ENCODE peak calls at places on chromosomes 13 and 19, in four cellular contexts. One of them, this sample, is unnamed.

GRCh38 chr13:41644742-41645141 is 187.4 kb downstream of the RGCC start:
- DNase-seq in neuronal stem cell: no peak
- DNase-seq in A549: no peak
- DNase-seq in neural progenitor cell: no peak
- DNase-seq in this sample: no peak

GRCh38 chr19:54644056-54644455 is 13.8 kb downstream of the LILRB1 start:
- DNase-seq in neuronal stem cell: no peak
- DNase-seq in A549: no peak
- DNase-seq in neural progenitor cell: no peak
- DNase-seq in this sample: no peak

GRCh38 chr19:19446655-19447437 is 41.4 kb downstream of the GATAD2A start:
- DNase-seq in neuronal stem cell: no peak
- DNase-seq in A549: no peak
- DNase-seq in neural progenitor cell: no peak
- DNase-seq in this sample: no peak

GRCh38 chr13:90416519-90416918 is 931.0 kb upstream of the MIR17HG start:
- DNase-seq in neuronal stem cell: peak; percentile 9
- DNase-seq in A549: no peak
- DNase-seq in neural progenitor cell: no peak
- DNase-seq in this sample: no peak

GRCh38 chr19:11377237-11377636 is 2.8 kb downstream of the SWSAP1 start:
- DNase-seq in neuronal stem cell: no peak
- DNase-seq in A549: peak; percentile 46
- DNase-seq in neural progenitor cell: no peak
- DNase-seq in this sample: no peak

GRCh38 chr19:54158812-54159351 is 639 bp downstream of the LENG1 start:
- DNase-seq in neuronal stem cell: no peak
- DNase-seq in A549: peak; percentile 28
- DNase-seq in neural progenitor cell: peak; percentile 27
- DNase-seq in this sample: no peak

GRCh38 chr19:47158879-47159509 is 28.4 kb downstream of the SAE1 start:
- DNase-seq in neuronal stem cell: no peak
- DNase-seq in A549: no peak
- DNase-seq in neural progenitor cell: no peak
- DNase-seq in this sample: no peak

GRCh38 chr19:48874309-48875135 is 2.3 kb downstream of the PPP1R15A start:
- DNase-seq in neuronal stem cell: no peak
- DNase-seq in A549: peak; percentile 52
- DNase-seq in neural progenitor cell: peak; percentile 1
- DNase-seq in this sample: no peak

GRCh38 chr13:32048816-32049215 is 17.2 kb downstream of the FRY start:
- DNase-seq in neuronal stem cell: no peak
- DNase-seq in A549: no peak
- DNase-seq in neural progenitor cell: no peak
- DNase-seq in this sample: no peak

GRCh38 chr13:76016799-76017198 is 380.7 kb downstream of the LMO7 start:
- DNase-seq in neuronal stem cell: peak; percentile 8
- DNase-seq in A549: no peak
- DNase-seq in neural progenitor cell: peak; percentile 30
- DNase-seq in this sample: peak; percentile 27

GRCh38 chr13:73096173-73097117 is 37.6 kb downstream of the KLF5 start:
- DNase-seq in neuronal stem cell: no peak
- DNase-seq in A549: no peak
- DNase-seq in neural progenitor cell: no peak
- DNase-seq in this sample: peak; percentile 34

GRCh38 chr19:23777216-23777615 is 18.5 kb upstream of the ZNF681 start:
- DNase-seq in neuronal stem cell: no peak
- DNase-seq in A549: no peak
- DNase-seq in neural progenitor cell: no peak
- DNase-seq in this sample: no peak

GRCh38 chr19:43444531-43445340 is 20.7 kb downstream of the LYPD3 start:
- DNase-seq in neuronal stem cell: no peak
- DNase-seq in A549: no peak
- DNase-seq in neural progenitor cell: no peak
- DNase-seq in this sample: no peak

GRCh38 chr19:19026299-19026971 is 6.9 kb downstream of the SUGP2 start:
- DNase-seq in neuronal stem cell: no peak
- DNase-seq in A549: no peak
- DNase-seq in neural progenitor cell: peak; percentile 7
- DNase-seq in this sample: peak; percentile 24

GRCh38 chr19:55452381-55453325 is 8.8 kb downstream of the ISOC2 start:
- DNase-seq in neuronal stem cell: peak; percentile 92
- DNase-seq in A549: peak; percentile 66
- DNase-seq in neural progenitor cell: peak; percentile 94
- DNase-seq in this sample: peak; percentile 83

GRCh38 chr13:42486711-42487198 is 87.2 kb upstream of the TNFSF11 start:
- DNase-seq in neuronal stem cell: no peak
- DNase-seq in A549: peak; percentile 17
- DNase-seq in neural progenitor cell: no peak
- DNase-seq in this sample: no peak

GRCh38 chr19:14058182-14059092 is 3.4 kb downstream of the PALM3 start:
- DNase-seq in neuronal stem cell: no peak
- DNase-seq in A549: no peak
- DNase-seq in neural progenitor cell: no peak
- DNase-seq in this sample: no peak

GRCh38 chr19:47231215-47232054 is 436 bp upstream of the BBC3 start:
- DNase-seq in neuronal stem cell: peak; percentile 75
- DNase-seq in A549: peak; percentile 72
- DNase-seq in neural progenitor cell: peak; percentile 90
- DNase-seq in this sample: peak; percentile 91

GRCh38 chr19:1068111-1069001 is 1.4 kb downstream of the ARHGAP45 start:
- DNase-seq in neuronal stem cell: no peak
- DNase-seq in A549: no peak
- DNase-seq in neural progenitor cell: no peak
- DNase-seq in this sample: no peak

GRCh38 chr19:55588738-55589137 is 8.1 kb upstream of the ZNF579 start:
- DNase-seq in neuronal stem cell: no peak
- DNase-seq in A549: no peak
- DNase-seq in neural progenitor cell: no peak
- DNase-seq in this sample: no peak

GRCh38 chr19:16660763-16661479 is at the start of gene TMEM38A:
- DNase-seq in neuronal stem cell: peak; percentile 4
- DNase-seq in A549: no peak
- DNase-seq in neural progenitor cell: peak; percentile 63
- DNase-seq in this sample: peak; percentile 67

GRCh38 chr13:108903613-108904012 is 274.2 kb downstream of the MYO16 start:
- DNase-seq in neuronal stem cell: no peak
- DNase-seq in A549: no peak
- DNase-seq in neural progenitor cell: no peak
- DNase-seq in this sample: no peak

DNA sequence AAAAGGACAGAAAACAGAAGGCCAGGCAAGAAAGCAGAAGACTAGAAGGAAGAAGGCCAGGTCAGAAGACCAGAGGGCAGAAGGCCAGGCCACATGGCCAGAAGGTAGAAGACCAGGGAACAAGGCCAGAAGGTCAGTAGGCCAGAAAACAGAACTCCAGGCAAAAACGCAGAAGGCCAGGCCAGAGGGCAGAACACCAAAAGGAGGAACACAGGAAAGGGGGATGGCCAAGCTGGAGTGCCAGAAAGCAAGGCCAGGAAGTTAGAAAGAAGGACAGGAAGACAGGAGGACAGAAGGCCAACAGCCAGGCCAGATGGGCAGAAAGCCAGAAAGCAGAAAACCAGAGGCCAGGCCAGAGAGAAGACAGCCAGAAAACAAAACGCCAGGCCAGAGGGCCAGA is 185.4 kb downstream of the TUBA3C start:
- DNase-seq in neuronal stem cell: no peak
- DNase-seq in A549: no peak
- DNase-seq in neural progenitor cell: no peak
- DNase-seq in this sample: no peak
- H3K9me3 ChIP-seq in neuronal stem cell: peaks cover 74% of the 10 kb centered on the region
- H3K9me3 ChIP-seq in A549: no peaks in the 10 kb centered on the region
- H3K9me3 ChIP-seq in neural progenitor cell: peaks cover 24% of the 10 kb centered on the region
- H3K9me3 ChIP-seq in this sample: peaks cover 11% of the 10 kb centered on the region

GRCh38 chr13:99984463-99985242 is 3.1 kb downstream of the ZIC2 start:
- DNase-seq in neuronal stem cell: no peak
- DNase-seq in A549: no peak
- DNase-seq in neural progenitor cell: peak; percentile 65
- DNase-seq in this sample: no peak
- H3K4me1 ChIP-seq in neuronal stem cell: peaks cover 17% of the 10 kb centered on the region
- H3K4me1 ChIP-seq in A549: peaks cover 2% of the 10 kb centered on the region
- H3K4me1 ChIP-seq in neural progenitor cell: peaks cover 32% of the 10 kb centered on the region
- H3K4me1 ChIP-seq in this sample: peaks cover 24% of the 10 kb centered on the region

DNA sequence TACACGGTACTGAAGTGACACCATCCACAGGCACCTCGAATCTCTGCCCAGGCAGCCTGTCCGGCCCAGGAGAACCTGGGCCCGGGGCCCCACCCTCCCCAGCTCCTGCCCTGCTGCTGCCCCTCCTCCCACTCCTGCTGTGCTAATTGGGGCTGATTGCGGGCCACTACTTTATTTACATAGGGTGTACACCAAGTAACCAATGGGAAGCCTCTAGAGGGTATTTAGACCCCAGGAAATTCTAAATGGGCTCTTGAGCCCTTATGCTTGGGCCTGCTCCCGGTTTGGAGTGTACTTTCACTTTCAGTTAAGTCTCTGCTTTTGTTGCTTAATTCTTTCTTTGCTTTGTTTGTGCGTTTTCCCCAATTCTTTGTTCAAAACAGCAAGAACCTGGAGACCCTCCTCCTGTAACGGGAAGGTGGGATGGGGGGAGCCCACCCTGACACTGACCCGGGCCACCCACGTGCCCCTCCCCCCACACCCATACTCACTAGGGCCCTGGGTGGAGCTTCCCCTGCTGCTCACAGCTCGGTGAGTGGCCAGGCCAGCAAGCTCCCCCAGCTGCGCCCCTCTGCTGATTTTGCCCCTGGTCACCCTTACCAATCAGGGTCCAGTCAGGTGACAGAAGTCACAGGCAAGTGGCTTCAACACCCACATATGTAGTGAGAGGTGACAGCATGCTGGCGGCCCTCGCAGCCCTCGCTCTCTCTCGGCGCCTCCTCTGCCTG is 9.4 kb downstream of the SCGB2B2 start:
- DNase-seq in neuronal stem cell: no peak
- DNase-seq in A549: no peak
- DNase-seq in neural progenitor cell: no peak
- DNase-seq in this sample: no peak
- H3K4me3 ChIP-seq in neuronal stem cell: peak overlapping the region; percentile 9
- H3K4me3 ChIP-seq in A549: peak overlapping the region; percentile 38
- H3K4me3 ChIP-seq in neural progenitor cell: no peak overlapping the region
- H3K4me3 ChIP-seq in this sample: no peak overlapping the region

GRCh38 chr13:19071161-19071936 is 110.3 kb downstream of the TUBA3C start:
- DNase-seq in neuronal stem cell: no peak
- DNase-seq in A549: no peak
- DNase-seq in neural progenitor cell: no peak
- DNase-seq in this sample: no peak
- H3K9me3 ChIP-seq in neuronal stem cell: peaks cover 44% of the 10 kb centered on the region
- H3K9me3 ChIP-seq in A549: no peaks in the 10 kb centered on the region
- H3K9me3 ChIP-seq in neural progenitor cell: peaks cover 4% of the 10 kb centered on the region
- H3K9me3 ChIP-seq in this sample: no peaks in the 10 kb centered on the region

DNA sequence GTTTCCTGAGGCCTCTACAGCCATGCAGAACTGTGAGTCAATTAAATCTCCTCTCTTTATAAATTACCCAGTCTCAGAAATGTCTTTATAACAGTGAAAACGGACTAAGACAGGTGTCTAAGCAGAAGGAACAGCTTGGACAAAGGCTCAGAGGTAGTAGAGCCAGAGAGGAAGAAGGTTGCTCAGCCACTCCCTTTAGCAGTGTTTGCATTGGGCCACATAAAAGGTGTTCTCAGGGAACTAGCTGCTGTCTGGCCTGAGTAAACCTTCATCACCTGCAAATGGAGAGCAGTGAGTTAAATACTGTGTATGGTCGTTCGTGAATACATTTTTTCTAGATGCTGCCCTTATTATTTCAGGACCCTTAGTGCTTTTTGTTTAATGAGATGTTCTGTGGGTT is 383.4 kb downstream of the EFNB2 start:
- DNase-seq in neuronal stem cell: no peak
- DNase-seq in A549: no peak
- DNase-seq in neural progenitor cell: no peak
- DNase-seq in this sample: no peak
- H3K4me1 ChIP-seq in neuronal stem cell: peaks cover 5% of the 10 kb centered on the region
- H3K4me1 ChIP-seq in A549: peaks cover 24% of the 10 kb centered on the region
- H3K4me1 ChIP-seq in neural progenitor cell: peaks cover 8% of the 10 kb centered on the region
- H3K4me1 ChIP-seq in this sample: peaks cover 31% of the 10 kb centered on the region

GRCh38 chr19:4369109-4369887 is 25.9 kb downstream of the MPND start:
- DNase-seq in neuronal stem cell: no peak
- DNase-seq in A549: no peak
- DNase-seq in neural progenitor cell: peak; percentile 43
- DNase-seq in this sample: no peak
- H3K4me3 ChIP-seq in neuronal stem cell: no peak overlapping the region
- H3K4me3 ChIP-seq in A549: no peak overlapping the region
- H3K4me3 ChIP-seq in neural progenitor cell: no peak overlapping the region
- H3K4me3 ChIP-seq in this sample: no peak overlapping the region

DNA sequence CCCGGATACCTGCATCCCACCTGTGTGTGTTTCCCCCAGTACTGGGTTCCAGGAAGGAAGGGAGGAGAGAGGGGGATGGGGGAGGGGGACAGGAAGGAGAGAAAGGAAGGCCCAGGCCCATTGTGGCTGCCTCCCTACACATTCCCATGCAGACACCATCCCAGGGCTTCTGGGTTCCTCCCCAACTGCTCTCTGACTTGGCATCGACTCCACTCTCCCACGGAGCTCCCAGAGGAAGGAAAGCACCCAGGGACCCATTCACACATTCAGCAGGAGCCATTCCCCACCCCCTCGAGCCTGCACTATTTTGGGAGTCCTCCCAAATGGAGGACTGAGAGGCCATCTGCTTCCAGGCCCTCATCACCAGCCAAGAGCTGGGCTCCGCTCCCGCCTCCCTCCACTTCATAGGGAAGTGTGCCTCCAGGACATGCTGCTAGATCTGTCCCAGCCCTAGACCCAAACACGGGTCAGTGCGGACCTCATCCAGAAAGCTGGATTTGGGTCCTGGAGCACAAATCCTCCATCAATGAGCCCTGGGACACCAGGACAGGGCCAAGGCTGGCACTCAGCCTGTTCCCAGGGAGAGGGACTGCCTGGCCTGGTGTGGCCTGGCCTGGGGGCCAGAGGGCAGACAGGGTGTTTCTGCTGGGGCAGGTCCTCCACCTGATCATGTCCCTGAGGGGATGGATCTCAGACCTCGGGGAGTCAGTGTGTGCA is 13.1 kb downstream of the PRR36 start:
- DNase-seq in neuronal stem cell: no peak
- DNase-seq in A549: no peak
- DNase-seq in neural progenitor cell: no peak
- DNase-seq in this sample: no peak
- H3K9me3 ChIP-seq in neuronal stem cell: no peaks in the 10 kb centered on the region
- H3K9me3 ChIP-seq in A549: no peaks in the 10 kb centered on the region
- H3K9me3 ChIP-seq in neural progenitor cell: no peaks in the 10 kb centered on the region
- H3K9me3 ChIP-seq in this sample: no peaks in the 10 kb centered on the region

DNA sequence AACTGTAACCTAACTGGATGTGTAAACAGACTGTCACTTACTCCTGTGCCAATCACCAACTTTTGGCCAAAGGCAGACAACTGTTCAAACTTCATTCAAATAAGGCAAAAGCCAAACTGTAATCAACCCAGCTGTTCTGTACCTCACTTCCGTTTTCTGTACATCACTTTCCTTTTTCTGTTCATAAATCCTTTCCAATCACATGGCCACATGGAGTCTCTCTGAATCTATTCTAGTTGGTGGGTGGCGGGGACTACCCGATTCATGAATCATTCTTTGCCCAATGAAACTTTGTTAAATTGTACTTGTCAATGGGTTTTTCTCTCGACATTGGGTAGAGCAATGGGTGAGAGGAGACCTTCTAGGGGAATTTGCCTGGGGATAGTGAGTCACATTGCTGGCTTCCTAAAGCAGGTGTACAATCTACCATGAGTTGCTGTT is 178.3 kb upstream of the RFC3 start:
- DNase-seq in neuronal stem cell: no peak
- DNase-seq in A549: no peak
- DNase-seq in neural progenitor cell: no peak
- DNase-seq in this sample: no peak
- H3K4me1 ChIP-seq in neuronal stem cell: peaks cover 1% of the 10 kb centered on the region
- H3K4me1 ChIP-seq in A549: peaks cover 68% of the 10 kb centered on the region
- H3K4me1 ChIP-seq in neural progenitor cell: peaks cover 5% of the 10 kb centered on the region
- H3K4me1 ChIP-seq in this sample: peaks cover 57% of the 10 kb centered on the region

This sample was measured in Caco-2.